ENCODE peak calls at places on chromosomes 1 and 21, in five cellular contexts. I is lung, C is hepatocyte, F is thoracic aorta, U is adipocyte. G is an unnamed sample. For H3K4me1, the result is how much of the 10 kb centered on the place peaks cover.

GRCh38 chr1:243693764-243694163 is 156.3 kb downstream of the AKT3 start:
- DNase-seq in I (no peak), C (no peak), F (no peak), U (no peak), G (no peak)

GRCh38 chr1:33455537-33456301 is 16.7 kb upstream of the ZSCAN20 start:
- DNase-seq in I (no peak), C (peak), F (no peak), U (peak), G (peak)

GRCh38 chr1:212478467-212479025 is 45.8 kb downstream of the NENF start:
- DNase-seq in I (no peak), C (no peak), F (no peak), U (no peak), G (no peak)

GRCh38 chr21:16588433-16588860 is 858.7 kb downstream of the USP25 start:
- DNase-seq in I (peak), C (peak), F (peak), U (peak), G (peak)

GRCh38 chr1:9207715-9208114 is 26.9 kb upstream of the H6PD start:
- DNase-seq in I (no peak), C (no peak), F (no peak), U (no peak), G (no peak)

GRCh38 chr1:61253912-61254628 is 171.7 kb downstream of the NFIA start:
- DNase-seq in I (no peak), C (no peak), F (no peak), U (no peak), G (no peak)

GRCh38 chr1:11690669-11691301 is 725 bp upstream of the DRAXIN start:
- DNase-seq in I (no peak), C (peak), F (no peak), U (no peak), G (no peak)

GRCh38 chr1:24294228-24294672 is 24.9 kb upstream of the GRHL3 start:
- DNase-seq in I (no peak), C (peak), F (no peak), U (peak), G (peak)

GRCh38 chr1:28915036-28915895 is 897 bp downstream of the EPB41 start:
- DNase-seq in I (no peak), C (peak), F (no peak), U (peak), G (no peak)

GRCh38 chr1:172969611-172970010 is 81.1 kb downstream of the TNFSF18 start:
- DNase-seq in I (no peak), C (no peak), F (no peak), U (peak), G (no peak)

GRCh38 chr1:186617860-186618780 is 62.1 kb downstream of the PTGS2 start:
- DNase-seq in I (peak), C (no peak), F (peak), U (peak), G (peak)

GRCh38 chr1:1179339-1179982 is 5.8 kb downstream of the TTLL10 start:
- DNase-seq in I (no peak), C (no peak), F (no peak), U (no peak), G (no peak)

GRCh38 chr1:209802117-209802779 is 3.7 kb downstream of the IRF6 start:
- DNase-seq in I (no peak), C (no peak), F (no peak), U (no peak), G (no peak)

GRCh38 chr1:181087400-181087901 is 1.0 kb upstream of the IER5 start:
- DNase-seq in I (no peak), C (no peak), F (no peak), U (no peak), G (no peak)

GRCh38 chr1:1406821-1407100 is 332 bp downstream of the MRPL20 start:
- DNase-seq in I (no peak), C (no peak), F (no peak), U (no peak), G (no peak)

GRCh38 chr1:24635195-24635843 is 7.8 kb upstream of the SRRM1 start:
- DNase-seq in I (no peak), C (peak), F (no peak), U (peak), G (no peak)

GRCh38 chr1:114342376-114342775 is 168.6 kb downstream of the TRIM33 start:
- DNase-seq in I (no peak), C (no peak), F (no peak), U (no peak), G (no peak)

GRCh38 chr1:37143818-37144217 is 109.5 kb upstream of the GRIK3 start:
- DNase-seq in I (no peak), C (peak), F (no peak), U (no peak), G (no peak)

GRCh38 chr1:160907976-160908375 is 23.0 kb upstream of the ITLN1 start:
- DNase-seq in I (no peak), C (no peak), F (no peak), U (peak), G (no peak)

GRCh38 chr1:166164995-166165660 is 1.7 kb downstream of the FAM78B start:
- DNase-seq in I (no peak), C (peak), F (no peak), U (peak), G (no peak)

GRCh38 chr1:169698976-169699375 is 12.4 kb downstream of the SELL start:
- DNase-seq in I (no peak), C (no peak), F (no peak), U (no peak), G (no peak)

GRCh38 chr1:30705673-30706072 is 17.7 kb downstream of the MATN1 start:
- DNase-seq in I (no peak), C (no peak), F (no peak), U (no peak), G (no peak)

GRCh38 chr1:213051127-213051880 is at the start of gene RPS6KC1:
- DNase-seq in I (peak), C (peak), F (peak), U (peak), G (peak)

GRCh38 chr21:28283652-28284490 is 708.8 kb downstream of the LTN1 start:
- DNase-seq in I (no peak), C (peak), F (no peak), U (peak), G (no peak)

GRCh38 chr1:68199603-68200002 is 32.7 kb downstream of the WLS start:
- DNase-seq in I (no peak), C (no peak), F (no peak), U (no peak), G (no peak)

GRCh38 chr1:68205794-68206358 is 26.4 kb downstream of the WLS start:
- DNase-seq in I (no peak), C (no peak), F (no peak), U (no peak), G (no peak)

GRCh38 chr1:68201546-68202238 is 30.6 kb downstream of the WLS start:
- DNase-seq in I (no peak), C (no peak), F (no peak), U (peak), G (no peak)

GRCh38 chr1:68204965-68205630 is 27.2 kb downstream of the WLS start:
- DNase-seq in I (no peak), C (no peak), F (no peak), U (no peak), G (no peak)

DNA sequence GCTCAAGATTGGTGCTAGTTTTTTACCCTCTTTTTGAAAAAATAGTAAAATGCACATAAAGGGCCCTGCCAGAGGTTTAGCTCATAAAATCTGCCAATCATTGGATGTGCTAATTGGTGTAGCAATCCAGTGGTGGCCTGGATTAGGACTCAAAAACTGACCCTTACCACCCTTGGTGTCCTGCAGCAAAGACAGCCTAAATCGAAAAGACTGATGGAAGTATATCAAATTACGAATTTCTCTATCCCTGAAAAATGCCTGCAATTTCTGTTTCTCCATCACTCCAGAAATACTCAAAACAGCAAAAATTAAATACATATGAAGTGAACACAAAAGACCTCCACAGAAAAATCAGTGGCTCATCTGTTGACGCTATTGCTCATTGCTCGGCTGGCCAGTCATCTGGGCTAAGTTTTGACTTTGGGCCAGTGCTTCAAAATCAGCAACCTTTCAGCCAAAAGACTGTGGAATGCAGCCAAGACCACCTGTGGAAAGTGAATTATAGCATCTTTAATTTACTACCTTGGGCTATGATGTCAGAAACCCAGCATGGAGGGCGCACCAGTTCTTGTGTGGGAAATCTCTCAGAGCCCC is 30.0 kb downstream of the WLS start:
- DNase-seq in I (no peak), C (no peak), F (no peak), U (peak), G (no peak)
- H3K4me1 ChIP-seq in I (under half), C (under half), F (half or more), U (under half), G (under half)

DNA sequence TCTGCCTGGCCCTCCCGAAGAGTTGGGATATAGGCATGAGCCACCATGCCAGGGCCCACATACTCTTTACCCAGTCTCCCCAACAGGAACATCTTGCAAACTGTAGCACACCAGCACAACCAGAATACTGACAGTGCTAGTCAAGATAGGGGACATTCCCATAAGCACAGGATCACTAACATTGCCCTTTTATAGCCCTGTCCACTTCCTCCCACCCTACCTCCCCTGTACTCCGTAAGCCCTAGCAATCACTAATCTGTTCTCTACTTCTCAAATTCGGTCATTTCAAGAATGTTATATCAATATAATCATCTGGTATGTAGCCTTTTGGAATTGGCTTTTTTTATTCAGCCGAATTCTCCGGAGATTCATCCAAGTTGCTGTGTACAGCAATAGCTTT is 5.9 kb downstream of the SDHB start:
- DNase-seq in I (no peak), C (no peak), F (no peak), U (no peak), G (no peak)
- H3K4me1 ChIP-seq in I (under half), C (under half), F (under half), U (under half), G (under half)

DNA sequence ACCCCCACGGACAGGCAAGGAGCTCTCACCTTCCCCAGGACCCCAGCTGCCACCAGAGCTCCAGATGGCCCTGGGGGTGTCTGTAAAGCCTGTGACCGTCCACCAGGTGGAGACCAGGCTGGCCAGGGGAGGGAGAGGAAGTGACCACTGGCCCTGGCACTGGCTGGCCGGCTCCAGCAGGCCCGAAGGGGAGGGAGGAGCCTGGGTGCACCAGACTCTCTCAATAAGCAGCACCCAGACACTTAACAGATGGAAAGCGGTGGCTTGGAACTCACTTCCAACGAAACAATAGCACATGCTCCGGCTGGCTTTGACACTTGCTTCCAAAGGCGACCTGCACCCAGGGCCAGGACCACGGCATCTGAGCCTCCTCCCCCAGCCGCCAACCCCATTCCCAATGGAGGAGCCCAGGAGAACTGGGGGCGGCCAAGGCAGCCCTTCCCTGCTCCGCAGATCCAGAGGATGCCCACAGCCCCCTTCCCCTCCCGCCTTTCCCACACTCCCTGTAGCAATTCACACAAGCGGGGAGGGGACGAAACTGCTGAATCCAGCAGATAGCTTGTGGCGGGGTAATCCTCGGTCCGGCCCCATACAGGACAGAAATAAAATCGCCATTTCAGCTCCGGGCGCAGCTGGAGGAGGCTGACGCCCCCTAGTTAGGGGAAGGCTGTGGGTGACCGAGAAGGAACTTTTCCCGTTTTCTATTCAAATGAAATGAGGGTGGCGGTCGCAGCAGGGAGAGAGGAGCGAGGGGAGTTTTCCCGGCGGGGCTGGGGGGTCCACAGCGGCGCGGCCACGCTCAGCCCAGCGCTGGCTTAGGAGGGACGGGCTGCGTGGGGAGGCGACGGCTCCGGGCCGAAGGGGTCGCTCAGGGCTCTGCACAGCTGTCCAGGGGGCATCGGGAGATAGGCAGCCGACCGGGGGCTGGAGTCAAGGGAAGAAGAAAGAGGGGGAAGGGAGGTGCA is 612 bp upstream of the PDE9A start:
- DNase-seq in I (peak), C (peak), F (no peak), U (no peak), G (peak)
- H3K4me1 ChIP-seq in I (under half), C (under half), F (under half), U (under half), G (under half)

GRCh38 chr21:32360401-32360981 is 32.3 kb downstream of the URB1 start:
- DNase-seq in I (no peak), C (no peak), F (no peak), U (no peak), G (no peak)

GRCh38 chr21:32359719-32360260 is 33.0 kb downstream of the URB1 start:
- DNase-seq in I (no peak), C (no peak), F (no peak), U (peak), G (no peak)

GRCh38 chr21:32352556-32352955 is 40.3 kb downstream of the URB1 start:
- DNase-seq in I (no peak), C (no peak), F (no peak), U (no peak), G (no peak)

GRCh38 chr21:32353002-32353711 is 39.7 kb downstream of the URB1 start:
- DNase-seq in I (no peak), C (no peak), F (no peak), U (no peak), G (peak)

DNA sequence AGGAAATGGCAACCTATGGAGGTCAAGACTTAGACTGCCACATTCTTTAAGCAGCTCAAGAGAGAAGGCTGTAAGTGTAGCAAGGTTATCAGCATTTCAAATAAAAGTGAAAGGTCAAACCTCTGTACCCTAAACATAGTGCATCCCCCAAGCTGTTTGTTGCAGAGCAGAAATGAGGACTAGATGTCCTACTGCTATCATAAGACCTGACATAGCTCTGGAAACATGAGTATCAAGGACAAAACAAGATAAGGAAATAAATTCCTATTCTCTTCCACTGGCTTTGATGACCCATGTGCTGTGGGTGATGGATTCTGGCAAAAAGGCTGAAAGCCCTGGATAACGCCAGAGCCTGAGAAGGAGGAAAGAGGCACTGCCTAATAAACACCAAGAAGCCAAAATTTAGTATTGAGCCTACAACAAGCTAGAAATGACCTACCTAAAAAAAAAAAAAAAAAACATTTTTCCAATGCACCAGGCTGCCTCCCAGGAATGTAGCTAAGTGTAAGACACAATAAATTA is 35.9 kb downstream of the URB1 start:
- DNase-seq in I (no peak), C (no peak), F (no peak), U (no peak), G (no peak)
- H3K4me1 ChIP-seq in I (under half), C (under half), F (under half), U (under half), G (under half)

GRCh38 chr1:226827458-226827857 is 43.0 kb upstream of the PSEN2 start:
- DNase-seq in I (peak), C (no peak), F (no peak), U (no peak), G (no peak)
- H3K4me1 ChIP-seq in I (under half), C (under half), F (under half), U (under half), G (under half)

DNA sequence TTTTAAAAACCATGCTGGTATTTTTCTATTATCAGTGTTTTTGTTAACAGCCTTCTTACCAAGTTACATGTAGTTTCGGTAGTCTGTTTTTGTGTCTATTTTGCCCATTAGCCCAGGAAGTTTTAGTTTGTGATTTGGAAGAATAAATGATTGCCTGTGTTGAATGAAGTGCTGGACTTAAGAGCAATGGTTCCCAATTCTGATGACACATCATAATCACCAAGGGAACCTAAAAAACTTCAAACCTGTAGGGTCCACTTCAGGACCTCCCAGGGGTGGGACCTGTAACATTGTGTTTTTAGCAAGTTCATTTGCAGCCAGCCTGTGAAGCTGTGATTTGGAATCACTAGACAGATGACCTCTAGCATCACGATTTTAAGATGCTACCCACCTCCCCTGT is 43.0 kb upstream of the ST6GALNAC3 start:
- DNase-seq in I (no peak), C (no peak), F (no peak), U (no peak), G (no peak)
- H3K4me1 ChIP-seq in I (under half), C (under half), F (under half), U (under half), G (under half)

DNA sequence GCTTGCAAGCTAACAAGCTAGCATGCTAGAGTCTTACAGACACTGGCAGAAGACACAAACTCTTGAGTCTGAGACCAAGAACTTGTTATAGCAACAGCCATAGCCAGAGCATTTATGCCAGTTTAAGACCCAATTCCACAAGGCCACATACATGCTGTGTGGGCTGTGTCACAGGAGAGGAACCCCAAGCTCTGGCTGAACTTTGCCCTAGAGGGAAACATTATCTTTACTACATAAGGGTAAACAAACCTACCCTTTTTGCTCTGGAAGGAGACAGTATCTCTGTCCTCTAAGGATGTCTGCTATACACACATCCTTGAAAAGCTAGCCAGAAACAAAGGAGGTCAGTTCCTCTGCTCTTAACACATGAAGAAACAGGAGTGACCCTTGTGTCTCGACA is 70.3 kb downstream of the HSF2BP start:
- DNase-seq in I (no peak), C (peak), F (no peak), U (no peak), G (no peak)
- H3K4me1 ChIP-seq in I (under half), C (half or more), F (under half), U (under half), G (under half)